ENCODE peak calls at places on chromosomes 11 and 22, in eight cellular contexts. One of them, this sample, is unnamed.
A peak's percentile ranks its signal among the peaks of the same experiment; 100 is the strongest.

GRCh38 chr11:10414181-10414580 is 40.9 kb upstream of the AMPD3 start:
- DNase-seq in psoas muscle: no peak
- DNase-seq in activated CD4-positive, alpha-beta T cell treated with anti-CD3 and anti-CD28 coated beads, Interleukin-2, amount 10 ng/mL, durations not matched to agents 7 days and 5 days: no peak
- DNase-seq in T-helper 1 cell: no peak
- DNase-seq in T1000: no peak
- DNase-seq in GOT3: no peak
- DNase-seq in T-cell: no peak
- DNase-seq in pancreas: no peak
- DNase-seq in this sample: no peak

GRCh38 chr11:73990727-73991126 is 8.1 kb upstream of the UCP2 start:
- DNase-seq in pancreas: no peak
- DNase-seq in T-cell: no peak
- DNase-seq in activated CD4-positive, alpha-beta T cell treated with anti-CD3 and anti-CD28 coated beads, Interleukin-2, amount 10 ng/mL, durations not matched to agents 7 days and 5 days: no peak
- DNase-seq in psoas muscle: no peak
- DNase-seq in GOT3: no peak
- DNase-seq in T-helper 1 cell: no peak
- DNase-seq in T1000: no peak
- DNase-seq in this sample: no peak

GRCh38 chr11:130555251-130555841 is 106.9 kb downstream of the ADAMTS15 start:
- DNase-seq in GOT3: no peak
- DNase-seq in activated CD4-positive, alpha-beta T cell treated with anti-CD3 and anti-CD28 coated beads, Interleukin-2, amount 10 ng/mL, durations not matched to agents 7 days and 5 days: no peak
- DNase-seq in T-helper 1 cell: no peak
- DNase-seq in psoas muscle: peak; percentile 48
- DNase-seq in T-cell: no peak
- DNase-seq in pancreas: peak; percentile 56
- DNase-seq in T1000: no peak
- DNase-seq in this sample: no peak

GRCh38 chr11:117986981-117987495 is 844 bp downstream of the IL10RA start:
- DNase-seq in T-helper 1 cell: no peak
- DNase-seq in activated CD4-positive, alpha-beta T cell treated with anti-CD3 and anti-CD28 coated beads, Interleukin-2, amount 10 ng/mL, durations not matched to agents 7 days and 5 days: peak; percentile 88
- DNase-seq in GOT3: no peak
- DNase-seq in psoas muscle: no peak
- DNase-seq in T1000: no peak
- DNase-seq in T-cell: peak; percentile 82
- DNase-seq in pancreas: no peak
- DNase-seq in this sample: peak; percentile 53

GRCh38 chr22:24707477-24707816 is 67.1 kb downstream of the PIWIL3 start:
- DNase-seq in T1000: no peak
- DNase-seq in T-helper 1 cell: no peak
- DNase-seq in T-cell: no peak
- DNase-seq in GOT3: no peak
- DNase-seq in psoas muscle: no peak
- DNase-seq in pancreas: no peak
- DNase-seq in activated CD4-positive, alpha-beta T cell treated with anti-CD3 and anti-CD28 coated beads, Interleukin-2, amount 10 ng/mL, durations not matched to agents 7 days and 5 days: no peak
- DNase-seq in this sample: no peak

GRCh38 chr11:6742260-6742659 is 29.5 kb downstream of the OR2AG2 start:
- DNase-seq in pancreas: no peak
- DNase-seq in psoas muscle: no peak
- DNase-seq in GOT3: no peak
- DNase-seq in T-cell: no peak
- DNase-seq in T-helper 1 cell: no peak
- DNase-seq in T1000: no peak
- DNase-seq in activated CD4-positive, alpha-beta T cell treated with anti-CD3 and anti-CD28 coated beads, Interleukin-2, amount 10 ng/mL, durations not matched to agents 7 days and 5 days: no peak
- DNase-seq in this sample: no peak

GRCh38 chr22:25759825-25760231 is 17.8 kb downstream of the MYO18B start:
- DNase-seq in psoas muscle: no peak
- DNase-seq in T1000: no peak
- DNase-seq in GOT3: peak; percentile 12
- DNase-seq in T-cell: no peak
- DNase-seq in T-helper 1 cell: no peak
- DNase-seq in activated CD4-positive, alpha-beta T cell treated with anti-CD3 and anti-CD28 coated beads, Interleukin-2, amount 10 ng/mL, durations not matched to agents 7 days and 5 days: no peak
- DNase-seq in pancreas: no peak
- DNase-seq in this sample: no peak

GRCh38 chr11:123086315-123086714 is 24.4 kb upstream of the HSPA8 start:
- DNase-seq in activated CD4-positive, alpha-beta T cell treated with anti-CD3 and anti-CD28 coated beads, Interleukin-2, amount 10 ng/mL, durations not matched to agents 7 days and 5 days: peak; percentile 25
- DNase-seq in T1000: no peak
- DNase-seq in psoas muscle: no peak
- DNase-seq in GOT3: no peak
- DNase-seq in pancreas: no peak
- DNase-seq in T-helper 1 cell: no peak
- DNase-seq in T-cell: no peak
- DNase-seq in this sample: no peak

GRCh38 chr22:23225724-23226496 is 45.6 kb downstream of the BCR start:
- DNase-seq in GOT3: no peak
- DNase-seq in T1000: no peak
- DNase-seq in pancreas: no peak
- DNase-seq in psoas muscle: peak; percentile 71
- DNase-seq in T-helper 1 cell: no peak
- DNase-seq in T-cell: peak; percentile 50
- DNase-seq in activated CD4-positive, alpha-beta T cell treated with anti-CD3 and anti-CD28 coated beads, Interleukin-2, amount 10 ng/mL, durations not matched to agents 7 days and 5 days: peak; percentile 59
- DNase-seq in this sample: no peak

GRCh38 chr11:12636871-12637410 is 37.3 kb upstream of the TEAD1 start:
- DNase-seq in pancreas: no peak
- DNase-seq in activated CD4-positive, alpha-beta T cell treated with anti-CD3 and anti-CD28 coated beads, Interleukin-2, amount 10 ng/mL, durations not matched to agents 7 days and 5 days: no peak
- DNase-seq in psoas muscle: no peak
- DNase-seq in GOT3: no peak
- DNase-seq in T1000: no peak
- DNase-seq in T-cell: no peak
- DNase-seq in T-helper 1 cell: no peak
- DNase-seq in this sample: no peak

GRCh38 chr22:23110190-23110921 is 31.4 kb downstream of the RSPH14 start:
- DNase-seq in activated CD4-positive, alpha-beta T cell treated with anti-CD3 and anti-CD28 coated beads, Interleukin-2, amount 10 ng/mL, durations not matched to agents 7 days and 5 days: no peak
- DNase-seq in T-cell: no peak
- DNase-seq in GOT3: no peak
- DNase-seq in pancreas: no peak
- DNase-seq in T-helper 1 cell: no peak
- DNase-seq in T1000: no peak
- DNase-seq in psoas muscle: no peak
- DNase-seq in this sample: no peak

GRCh38 chr11:61972796-61973602 is 5.6 kb upstream of the FTH1 start:
- DNase-seq in pancreas: peak; percentile 47
- DNase-seq in T-helper 1 cell: no peak
- DNase-seq in T-cell: no peak
- DNase-seq in GOT3: no peak
- DNase-seq in T1000: no peak
- DNase-seq in activated CD4-positive, alpha-beta T cell treated with anti-CD3 and anti-CD28 coated beads, Interleukin-2, amount 10 ng/mL, durations not matched to agents 7 days and 5 days: no peak
- DNase-seq in psoas muscle: no peak
- DNase-seq in this sample: no peak

GRCh38 chr11:105696000-105696399 is 86.1 kb downstream of the GRIA4 start:
- DNase-seq in GOT3: no peak
- DNase-seq in T-helper 1 cell: no peak
- DNase-seq in T1000: no peak
- DNase-seq in T-cell: no peak
- DNase-seq in pancreas: no peak
- DNase-seq in activated CD4-positive, alpha-beta T cell treated with anti-CD3 and anti-CD28 coated beads, Interleukin-2, amount 10 ng/mL, durations not matched to agents 7 days and 5 days: no peak
- DNase-seq in psoas muscle: no peak
- DNase-seq in this sample: no peak

GRCh38 chr11:120746836-120747609 is 235.5 kb downstream of the GRIK4 start:
- DNase-seq in activated CD4-positive, alpha-beta T cell treated with anti-CD3 and anti-CD28 coated beads, Interleukin-2, amount 10 ng/mL, durations not matched to agents 7 days and 5 days: no peak
- DNase-seq in T-cell: no peak
- DNase-seq in T-helper 1 cell: no peak
- DNase-seq in T1000: no peak
- DNase-seq in GOT3: no peak
- DNase-seq in pancreas: no peak
- DNase-seq in psoas muscle: no peak
- DNase-seq in this sample: no peak

GRCh38 chr11:3841426-3842304 is 906 bp upstream of the RHOG start:
- DNase-seq in activated CD4-positive, alpha-beta T cell treated with anti-CD3 and anti-CD28 coated beads, Interleukin-2, amount 10 ng/mL, durations not matched to agents 7 days and 5 days: peak; percentile 93
- DNase-seq in T-cell: peak; percentile 98
- DNase-seq in GOT3: peak; percentile 64
- DNase-seq in pancreas: peak; percentile 83
- DNase-seq in T-helper 1 cell: peak; percentile 88
- DNase-seq in T1000: peak; percentile 82
- DNase-seq in psoas muscle: peak; percentile 86
- DNase-seq in this sample: peak; percentile 88

GRCh38 chr11:84398017-84398626 is 1112.0 kb upstream of the CCDC90B start:
- DNase-seq in activated CD4-positive, alpha-beta T cell treated with anti-CD3 and anti-CD28 coated beads, Interleukin-2, amount 10 ng/mL, durations not matched to agents 7 days and 5 days: no peak
- DNase-seq in psoas muscle: no peak
- DNase-seq in pancreas: no peak
- DNase-seq in T-helper 1 cell: no peak
- DNase-seq in GOT3: no peak
- DNase-seq in T-cell: no peak
- DNase-seq in T1000: no peak
- DNase-seq in this sample: no peak

GRCh38 chr11:78821371-78822306 is 247.0 kb upstream of the NARS2 start:
- DNase-seq in T-helper 1 cell: no peak
- DNase-seq in activated CD4-positive, alpha-beta T cell treated with anti-CD3 and anti-CD28 coated beads, Interleukin-2, amount 10 ng/mL, durations not matched to agents 7 days and 5 days: no peak
- DNase-seq in T1000: no peak
- DNase-seq in pancreas: no peak
- DNase-seq in GOT3: no peak
- DNase-seq in T-cell: no peak
- DNase-seq in psoas muscle: no peak
- DNase-seq in this sample: no peak

GRCh38 chr11:3134651-3135490 is 30.2 kb downstream of the OSBPL5 start:
- DNase-seq in T1000: no peak
- DNase-seq in GOT3: no peak
- DNase-seq in T-helper 1 cell: no peak
- DNase-seq in T-cell: no peak
- DNase-seq in pancreas: peak; percentile 28
- DNase-seq in psoas muscle: peak; percentile 29
- DNase-seq in activated CD4-positive, alpha-beta T cell treated with anti-CD3 and anti-CD28 coated beads, Interleukin-2, amount 10 ng/mL, durations not matched to agents 7 days and 5 days: no peak
- DNase-seq in this sample: no peak

GRCh38 chr11:20438637-20439036 is 51.1 kb downstream of the PRMT3 start:
- DNase-seq in activated CD4-positive, alpha-beta T cell treated with anti-CD3 and anti-CD28 coated beads, Interleukin-2, amount 10 ng/mL, durations not matched to agents 7 days and 5 days: no peak
- DNase-seq in T-helper 1 cell: no peak
- DNase-seq in GOT3: no peak
- DNase-seq in T-cell: no peak
- DNase-seq in T1000: no peak
- DNase-seq in psoas muscle: no peak
- DNase-seq in pancreas: no peak
- DNase-seq in this sample: no peak

GRCh38 chr11:108589136-108589535 is 4.4 kb downstream of the EXPH5 start:
- DNase-seq in T-cell: no peak
- DNase-seq in T-helper 1 cell: no peak
- DNase-seq in pancreas: no peak
- DNase-seq in psoas muscle: no peak
- DNase-seq in activated CD4-positive, alpha-beta T cell treated with anti-CD3 and anti-CD28 coated beads, Interleukin-2, amount 10 ng/mL, durations not matched to agents 7 days and 5 days: no peak
- DNase-seq in T1000: no peak
- DNase-seq in GOT3: no peak
- DNase-seq in this sample: no peak